ENCODE peak calls at places on chromosomes 5 and 9, in six cellular contexts. A, D, S, U, B and I are unnamed samples.

GRCh38 chr5:154732212-154732611 is 23.0 kb upstream of the LARP1 start:
- DNase-seq in B (no peak), U (no peak), A (no peak), D (no peak), S (no peak), I (no peak)

GRCh38 chr5:137847699-137848098 is 20.0 kb upstream of the MYOT start:
- DNase-seq in A (no peak), D (no peak), S (no peak), B (no peak), U (no peak), I (no peak)

GRCh38 chr5:74056789-74057164 is 430.8 kb downstream of the ARHGEF28 start:
- DNase-seq in U (no peak), B (no peak), S (no peak), D (no peak), A (peak; percentile 29), I (no peak)

GRCh38 chr9:135328485-135329417 is 150.8 kb upstream of the PPP1R26 start:
- DNase-seq in U (no peak), D (peak; percentile 5), B (no peak), S (no peak), A (no peak), I (no peak)

GRCh38 chr5:115549154-115549553 is 4.6 kb upstream of the FEM1C start:
- DNase-seq in A (no peak), B (no peak), D (no peak), U (no peak), S (no peak), I (no peak)

GRCh38 chr5:176870110-176870591 is 29.0 kb downstream of the HK3 start:
- DNase-seq in U (no peak), S (no peak), A (peak; percentile 85), D (no peak), B (no peak), I (no peak)

GRCh38 chr5:52989781-52990530 is 804 bp downstream of the ITGA2 start:
- DNase-seq in S (peak; percentile 76), U (peak; percentile 31), D (peak; percentile 15), A (peak; percentile 31), B (peak; percentile 29), I (peak; percentile 8)

GRCh38 chr5:81590498-81591384 is 160.2 kb downstream of the SSBP2 start:
- DNase-seq in S (no peak), A (no peak), B (no peak), U (no peak), D (no peak), I (no peak)

GRCh38 chr5:135601466-135601865 is 22.7 kb upstream of the CXCL14 start:
- DNase-seq in S (peak; percentile 20), B (no peak), D (no peak), A (no peak), U (no peak), I (no peak)

GRCh38 chr9:107975426-107976010 is 485.9 kb upstream of the KLF4 start:
- DNase-seq in S (no peak), D (no peak), B (no peak), U (no peak), A (no peak), I (no peak)

GRCh38 chr5:172334196-172334595 is 50.6 kb upstream of the UBTD2 start:
- DNase-seq in B (no peak), U (no peak), A (no peak), S (no peak), D (no peak), I (no peak)

GRCh38 chr5:93336330-93337110 is 244.5 kb downstream of the NR2F1-AS1 start:
- DNase-seq in B (no peak), D (no peak), A (no peak), S (no peak), U (no peak), I (no peak)

GRCh38 chr9:32384364-32385134 is at the start of gene ACO1:
- DNase-seq in A (peak; percentile 84), D (peak; percentile 93), S (peak; percentile 93), U (peak; percentile 92), B (peak; percentile 91), I (peak; percentile 79)

GRCh38 chr5:172117977-172118701 is 69.9 kb downstream of the STK10 start:
- DNase-seq in S (no peak), B (no peak), A (no peak), U (no peak), D (no peak), I (no peak)

GRCh38 chr5:167754501-167754941 is 536.9 kb upstream of the WWC1 start:
- DNase-seq in U (no peak), D (no peak), A (no peak), S (no peak), B (no peak), I (no peak)

GRCh38 chr9:69134412-69134811 is 39.7 kb upstream of the TJP2 start:
- DNase-seq in U (no peak), S (peak; percentile 23), D (no peak), B (no peak), A (no peak), I (no peak)

GRCh38 chr5:38257236-38258036 is 923 bp upstream of the EGFLAM start:
- DNase-seq in B (no peak), U (no peak), D (no peak), S (no peak), A (no peak), I (no peak)

GRCh38 chr5:121630402-121630801 is 221.3 kb upstream of the FTMT start:
- DNase-seq in S (no peak), A (no peak), B (no peak), D (no peak), U (no peak), I (no peak)

GRCh38 chr5:16844952-16845351 is 91.1 kb downstream of the MYO10 start:
- DNase-seq in B (no peak), A (no peak), U (no peak), S (no peak), D (no peak), I (no peak)

DNA sequence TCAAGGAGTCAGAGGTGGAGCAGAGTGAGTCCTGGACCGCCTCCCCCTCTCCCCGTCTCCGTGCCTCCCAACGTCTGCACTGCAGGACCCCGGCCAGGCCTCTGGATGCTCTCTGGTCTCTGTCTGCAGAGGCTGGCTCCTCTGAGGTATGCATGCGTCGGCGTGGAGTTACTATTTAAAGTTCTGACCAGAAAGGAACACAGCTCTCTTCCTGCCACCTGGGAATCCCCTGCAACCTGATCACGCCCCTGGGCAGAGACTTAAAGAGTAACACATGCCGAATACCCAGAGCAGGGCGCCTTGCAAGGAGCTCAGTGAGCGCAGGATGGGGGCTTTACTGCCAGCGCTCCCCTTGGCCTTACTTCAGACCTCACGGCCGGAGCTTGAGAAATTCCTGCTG is 16.0 kb downstream of the ANXA6 start:
- DNase-seq in A (no peak), B (peak; percentile 34), S (no peak), D (peak; percentile 64), U (peak; percentile 62), I (no peak)
- TF ChIP-seq POLR2A in A (no peak), B (no peak), S (no peak), D (no peak), U (no peak), I (no peak)

GRCh38 chr9:36151306-36152210 is 15.0 kb downstream of the GLIPR2 start:
- DNase-seq in U (peak; percentile 44), B (no peak), S (no peak), A (no peak), D (no peak), I (no peak)
- TF ChIP-seq POLR2A in U (no peak), B (no peak), S (no peak), A (no peak), D (no peak), I (no peak)

DNA sequence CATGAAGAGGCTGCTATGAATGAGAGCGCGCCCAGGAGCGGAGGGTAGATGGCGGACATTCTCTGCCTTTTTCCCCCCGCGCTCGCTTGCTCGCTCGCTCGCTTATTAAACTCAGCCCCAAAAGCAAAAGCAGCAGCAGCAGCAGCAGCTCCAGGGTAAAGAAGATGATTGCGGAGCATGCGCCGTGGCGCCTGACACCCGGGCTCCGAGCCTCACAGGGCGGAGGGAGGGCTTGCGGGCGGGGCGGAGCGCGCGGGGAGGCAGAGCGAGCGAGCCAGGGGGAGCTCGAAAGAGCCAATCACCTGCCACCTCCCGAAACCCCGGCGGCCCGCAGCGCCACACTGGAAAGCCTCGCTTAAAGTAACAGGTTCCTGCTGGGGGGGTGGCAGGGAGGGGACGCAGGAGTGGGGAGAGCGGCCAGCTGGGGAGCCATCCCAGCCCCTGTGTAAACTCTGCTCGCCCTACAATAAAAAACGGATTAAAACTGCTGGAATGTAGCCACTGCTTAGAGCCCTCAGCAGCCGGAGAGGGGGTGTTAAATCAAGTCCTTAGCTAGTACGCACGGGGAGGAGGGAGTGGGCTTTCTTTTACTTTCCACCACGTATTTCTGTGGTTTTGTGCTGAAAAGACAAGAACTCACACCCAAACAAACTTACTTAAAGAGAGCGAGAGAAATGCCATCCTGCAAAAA is at the start of gene MLLT3:
- DNase-seq in D (peak; percentile 97), B (peak; percentile 95), U (peak; percentile 96), S (peak; percentile 96), A (peak; percentile 96), I (peak; percentile 87)
- TF ChIP-seq POLR2A in D (peak; percentile 84), B (peak; percentile 35), U (peak; percentile 73), S (no peak), A (peak; percentile 27), I (peak; percentile 55)

GRCh38 chr5:141618804-141619554 is at the start of gene DIAPH1:
- DNase-seq in U (peak; percentile 97), D (peak; percentile 97), A (peak; percentile 85), B (peak; percentile 98), S (peak; percentile 99), I (peak; percentile 96)
- TF ChIP-seq POLR2A in U (peak; percentile 98), D (peak; percentile 88), A (peak; percentile 74), B (peak; percentile 58), S (peak; percentile 74), I (peak; percentile 69)

DNA sequence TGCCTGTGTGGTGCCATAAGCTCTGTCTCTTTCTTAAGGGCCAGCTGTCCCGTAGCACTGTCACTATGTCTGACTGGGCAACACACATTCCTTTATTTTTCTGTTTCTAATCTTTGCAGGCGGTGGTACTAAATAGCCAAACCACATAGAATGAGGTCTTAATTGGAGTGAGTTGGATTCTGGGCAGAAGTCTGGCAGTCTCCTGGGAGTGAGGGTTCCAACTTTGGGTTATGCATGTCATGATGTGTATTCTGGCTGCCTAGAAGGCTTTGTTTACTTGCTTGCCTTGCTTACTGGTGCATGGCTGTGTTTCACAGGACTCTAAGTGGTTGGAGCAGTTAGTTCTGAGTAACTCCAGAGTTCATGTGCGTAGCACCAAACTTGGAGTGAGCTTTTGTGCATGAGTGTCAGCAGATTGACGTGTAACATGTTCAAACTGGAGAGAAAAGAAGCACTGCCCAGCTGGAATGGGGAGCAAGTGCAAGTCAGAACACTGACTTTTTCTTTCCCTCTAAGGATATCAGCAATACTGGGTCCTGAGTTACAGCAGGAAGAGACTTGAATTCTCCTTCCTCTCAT is 185.9 kb downstream of the PCSK1 start:
- DNase-seq in S (no peak), D (no peak), A (no peak), U (peak; percentile 10), B (no peak), I (no peak)
- TF ChIP-seq POLR2A in S (no peak), D (no peak), A (no peak), U (no peak), B (no peak), I (no peak)

GRCh38 chr9:88533951-88534455 is 975 bp upstream of the NXNL2 start:
- DNase-seq in D (peak; percentile 78), B (peak; percentile 69), A (peak; percentile 78), S (no peak), U (no peak), I (no peak)
- TF ChIP-seq POLR2A in D (peak; percentile 33), B (no peak), A (no peak), S (no peak), U (no peak), I (no peak)

GRCh38 chr5:119268387-119269060 is 87.3 kb upstream of the TNFAIP8 start:
- DNase-seq in D (peak; percentile 98), S (peak; percentile 99), A (peak; percentile 81), B (peak; percentile 94), U (peak; percentile 97), I (peak; percentile 94)
- TF ChIP-seq POLR2A in D (peak; percentile 83), S (peak; percentile 52), A (peak; percentile 87), B (peak; percentile 26), U (peak; percentile 95), I (peak; percentile 82)